ENCODE peak calls at places on chromosomes 13 and 19, in seven cellular contexts. S, D, I, H, K, X and B are unnamed samples.

GRCh38 chr13:98144501-98145350 is 1.8 kb downstream of the FARP1 start:
- DNase-seq in D (no peak), K (no peak), I (no peak), X (peak), S (peak), H (peak), B (no peak)

GRCh38 chr19:3249408-3249807 is 24.9 kb downstream of the CELF5 start:
- DNase-seq in X (peak), D (peak), I (peak), K (no peak), S (no peak), H (peak), B (peak)

GRCh38 chr13:95296326-95296939 is 4.8 kb downstream of the ABCC4 start:
- DNase-seq in D (no peak), H (peak), S (no peak), K (no peak), X (peak), I (peak), B (peak)

GRCh38 chr19:30722801-30723200 is 350.6 kb downstream of the ZNF536 start:
- DNase-seq in X (no peak), S (no peak), D (no peak), K (no peak), H (no peak), I (no peak), B (no peak)

GRCh38 chr19:5289060-5289990 is 51.3 kb downstream of the PTPRS start:
- DNase-seq in I (no peak), K (no peak), S (no peak), H (no peak), X (peak), D (no peak), B (no peak)

GRCh38 chr19:20238025-20238623 is 71.1 kb downstream of the ZNF486 start:
- DNase-seq in K (peak), S (peak), I (peak), X (peak), D (peak), H (no peak), B (no peak)

GRCh38 chr19:19223060-19223459 is 11.3 kb downstream of the NCAN start:
- DNase-seq in X (no peak), S (no peak), D (no peak), H (no peak), K (no peak), I (no peak), B (no peak)

GRCh38 chr19:5046339-5047039 is 77.6 kb downstream of the KDM4B start:
- DNase-seq in H (peak), I (no peak), D (no peak), X (no peak), S (peak), K (no peak), B (peak)

GRCh38 chr19:4523306-4524110 is 5.2 kb upstream of the PLIN4 start:
- DNase-seq in X (peak), D (peak), I (peak), H (peak), K (no peak), S (peak), B (peak)

GRCh38 chr13:24361852-24362366 is 52.5 kb downstream of the C1QTNF9 start:
- DNase-seq in X (no peak), H (no peak), S (no peak), K (no peak), D (no peak), I (no peak), B (no peak)

GRCh38 chr13:84607614-84608013 is 725.3 kb upstream of the SLITRK1 start:
- DNase-seq in H (no peak), K (no peak), D (no peak), S (peak), X (no peak), I (no peak), B (no peak)

GRCh38 chr19:55593096-55593772 is 6.1 kb downstream of the FIZ1 start:
- DNase-seq in H (no peak), D (no peak), X (no peak), K (no peak), S (no peak), I (no peak), B (no peak)
- TF ChIP-seq RFX5 in H (no peak), D (no peak), X (no peak), K (no peak), S (no peak), I (no peak), B (no peak)

GRCh38 chr19:35995655-35995993 is 636 bp downstream of the SDHAF1 start:
- DNase-seq in K (no peak), H (peak), X (peak), D (peak), S (peak), I (peak), B (peak)
- TF ChIP-seq RFX5 in K (no peak), H (no peak), X (no peak), D (no peak), S (no peak), I (no peak), B (no peak)

DNA sequence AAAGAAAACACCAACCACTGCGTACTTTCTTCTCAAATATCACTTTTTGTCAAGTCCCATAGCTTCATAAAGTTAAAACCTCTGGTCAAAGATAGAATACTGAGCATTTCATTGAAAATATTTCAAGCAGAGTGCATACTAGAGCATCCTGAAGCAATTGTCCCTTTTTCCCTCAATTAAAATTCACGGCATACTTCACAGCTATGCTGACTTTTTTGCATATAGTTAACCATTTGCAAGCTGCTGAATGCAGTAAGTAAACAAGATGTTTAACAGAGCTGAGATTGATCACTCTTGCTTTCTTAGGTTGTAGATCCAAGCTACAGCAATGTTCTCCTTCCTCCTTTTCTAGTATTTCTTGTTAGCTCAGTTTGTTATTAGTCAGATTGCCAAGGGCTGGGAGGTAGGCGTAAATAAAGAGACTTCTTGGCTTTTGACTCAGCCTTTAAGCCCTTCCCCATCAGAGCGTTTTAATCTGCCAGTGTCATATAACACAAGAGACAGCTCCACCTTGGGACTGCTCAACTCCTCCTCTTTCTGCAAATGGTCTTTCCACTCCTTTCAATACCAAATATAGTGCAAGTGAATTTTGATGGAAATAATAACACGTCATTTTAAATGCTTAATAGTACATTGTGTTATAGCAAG is at the start of gene SLITRK6:
- DNase-seq in D (no peak), I (no peak), S (peak), X (peak), H (no peak), K (no peak), B (peak)
- TF ChIP-seq RFX5 in D (no peak), I (no peak), S (no peak), X (no peak), H (no peak), K (no peak), B (no peak)

GRCh38 chr13:46057251-46058015 is 4.9 kb upstream of the ZC3H13 start:
- DNase-seq in X (no peak), H (no peak), I (no peak), K (no peak), S (peak), D (no peak), B (no peak)
- TF ChIP-seq RFX5 in X (no peak), H (no peak), I (no peak), K (no peak), S (no peak), D (no peak), B (no peak)

DNA sequence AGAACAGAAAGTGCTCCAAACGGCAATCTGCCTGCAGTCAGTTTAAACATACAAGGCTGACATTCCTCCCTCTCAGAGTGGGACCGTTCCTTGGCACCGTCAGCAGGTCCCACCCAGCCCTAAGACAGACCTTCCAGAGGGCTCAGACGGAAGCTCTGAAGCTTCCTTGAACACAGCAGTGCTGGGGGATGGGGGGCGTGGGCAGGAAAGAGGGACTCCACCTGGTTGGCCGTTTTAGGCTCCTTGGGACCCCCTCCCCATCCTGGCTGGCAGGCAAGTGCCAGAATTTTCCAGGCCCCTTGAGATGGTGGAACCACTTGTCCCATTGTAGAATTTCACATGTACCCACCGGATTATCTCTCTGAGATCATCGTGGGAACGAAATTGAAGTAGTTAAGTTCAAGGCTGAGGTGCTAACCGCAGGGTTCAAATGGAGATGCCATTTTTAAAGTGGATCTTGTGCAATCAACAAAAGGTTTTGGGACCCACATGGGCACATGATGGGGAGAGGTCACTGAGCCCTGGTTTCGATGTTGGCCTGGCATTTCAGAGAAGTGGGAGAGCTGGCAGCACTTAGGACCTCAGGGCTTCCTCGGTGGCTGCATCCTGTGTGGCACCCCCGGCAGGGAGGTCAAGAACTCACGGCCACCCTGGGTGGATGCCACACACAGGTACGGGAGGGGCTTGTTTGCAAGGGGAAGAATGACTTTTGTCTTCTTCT is 46.2 kb downstream of the KLF2 start:
- DNase-seq in D (no peak), X (no peak), S (no peak), H (no peak), K (no peak), I (no peak), B (no peak)
- TF ChIP-seq RFX5 in D (no peak), X (no peak), S (no peak), H (no peak), K (no peak), I (no peak), B (no peak)

DNA sequence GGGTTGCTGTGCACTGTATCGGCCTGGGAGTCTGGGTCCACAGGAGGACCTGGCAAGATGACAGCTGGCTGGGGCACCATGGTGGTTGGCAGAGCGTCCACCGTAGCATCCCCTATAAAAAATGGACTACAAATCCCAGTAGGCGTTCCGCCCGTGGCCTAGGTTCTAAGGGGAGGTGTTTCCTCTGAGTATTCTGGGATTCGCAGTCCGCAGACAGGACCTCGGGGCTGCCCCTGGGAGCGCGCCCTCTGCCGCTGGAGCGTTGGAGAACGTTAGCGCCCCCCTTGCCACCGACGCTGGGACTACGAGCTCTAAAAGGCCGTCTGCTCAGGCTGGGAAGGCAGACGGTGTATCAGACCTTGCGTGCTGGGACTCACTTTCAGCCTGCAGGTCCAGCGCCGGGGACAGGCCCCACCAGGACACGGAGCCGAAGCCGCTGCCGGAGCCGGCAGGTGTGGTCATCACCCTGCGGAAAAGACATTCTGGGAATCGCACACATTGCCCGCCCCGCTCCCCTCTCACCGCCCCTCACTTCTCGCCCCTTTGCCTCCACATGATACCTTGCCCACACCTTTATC is 372 bp downstream of the DNAAF3 start:
- DNase-seq in K (no peak), I (peak), S (peak), H (peak), D (peak), X (peak), B (peak)
- TF ChIP-seq RFX5 in K (no peak), I (no peak), S (no peak), H (no peak), D (no peak), X (no peak), B (no peak)

GRCh38 chr19:8321760-8322637 is 703 bp downstream of the RPS28 start:
- DNase-seq in D (peak), I (no peak), X (no peak), K (no peak), S (no peak), H (no peak), B (no peak)

GRCh38 chr19:8322638-8322997 is 1.3 kb downstream of the RPS28 start:
- DNase-seq in X (no peak), K (no peak), D (peak), I (no peak), H (no peak), S (no peak), B (no peak)

GRCh38 chr19:8319807-8320520 is 1.2 kb downstream of the NDUFA7 start:
- DNase-seq in K (no peak), S (no peak), X (no peak), I (no peak), H (peak), D (no peak), B (no peak)

GRCh38 chr19:8321067-8321759 is at the start of the genes NDUFA7 and RPS28:
- DNase-seq in H (peak), X (peak), D (peak), K (peak), I (peak), S (peak), B (peak)

GRCh38 chr19:8320564-8321066 is 560 bp downstream of the NDUFA7 start:
- DNase-seq in K (no peak), S (no peak), I (no peak), H (peak), D (peak), X (no peak), B (no peak)
- TF ChIP-seq RFX5 in K (no peak), S (no peak), I (no peak), H (no peak), D (no peak), X (no peak), B (no peak)

DNA sequence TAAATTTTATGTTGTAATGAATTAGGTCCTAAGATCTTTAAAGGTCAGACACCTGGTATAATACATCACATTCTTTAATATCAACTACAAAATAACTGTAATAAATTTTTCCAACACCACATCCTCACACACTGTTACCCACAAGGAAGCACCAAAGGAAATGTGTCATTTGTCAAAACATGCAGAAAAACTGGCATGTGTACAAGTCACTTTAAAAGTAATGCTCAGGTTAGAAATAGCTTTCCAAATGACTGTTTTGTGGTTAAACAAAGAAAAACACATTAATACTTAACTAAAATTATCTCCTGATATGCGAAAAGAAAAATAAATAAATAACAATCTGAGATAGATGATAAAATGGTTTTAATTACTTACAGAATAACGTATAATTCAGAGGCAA is 74.7 kb downstream of the MZT1 start:
- DNase-seq in H (no peak), D (no peak), K (no peak), I (no peak), X (no peak), S (no peak), B (no peak)
- TF ChIP-seq RFX5 in H (no peak), D (no peak), K (no peak), I (no peak), X (no peak), S (no peak), B (no peak)

DNA sequence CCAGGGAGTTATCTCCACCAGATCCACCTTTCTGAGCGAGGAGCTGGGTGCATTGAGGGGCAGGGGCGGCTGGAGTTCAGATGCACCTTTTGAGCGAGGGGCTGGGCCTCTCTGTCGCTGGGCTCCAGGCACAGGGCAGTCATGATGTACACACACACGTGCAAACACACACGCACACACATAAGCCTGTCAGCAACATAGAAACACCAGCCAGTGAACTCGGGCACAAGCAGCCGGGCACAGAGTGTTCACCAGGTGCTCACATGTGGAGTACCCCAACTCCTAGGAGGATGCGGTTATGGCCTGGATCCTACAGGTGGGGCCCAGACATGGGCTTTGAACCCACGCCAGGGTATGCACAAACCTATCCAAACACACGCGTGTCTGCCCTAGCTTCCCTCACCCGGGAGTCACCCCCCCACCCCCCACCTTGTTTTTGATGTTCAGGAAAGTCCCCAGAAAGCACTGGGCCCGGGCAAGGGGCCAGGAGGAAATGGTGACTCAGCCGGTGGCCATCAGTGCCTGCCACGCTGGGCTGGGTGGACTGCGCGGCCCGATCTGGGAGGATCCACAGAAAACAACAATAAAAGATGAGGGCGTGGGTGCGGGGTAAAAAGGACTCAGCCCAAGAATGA is 13.3 kb downstream of the ARRDC2 start:
- DNase-seq in S (peak), I (no peak), D (peak), X (no peak), K (no peak), H (no peak), B (peak)
- TF ChIP-seq RFX5 in S (no peak), I (no peak), D (no peak), X (no peak), K (no peak), H (no peak), B (no peak)